ENCODE peak calls at places on chromosome 12, in four cellular contexts. S is SK-N-SH, I is cardiac muscle cell, B is mesothelial cell of epicardium. R is an unnamed sample.

GRCh38 chr12:67943295-67943892 is 45.9 kb upstream of the IFNG-AS1 start:
- DNase-seq in S (peak), I (peak), B (peak), R (peak)

GRCh38 chr12:23760495-23760894 is 189.0 kb downstream of the SOX5 start:
- DNase-seq in S (no peak), I (no peak), B (no peak), R (no peak)

GRCh38 chr12:59632408-59632807 is 36.6 kb downstream of the SLC16A7 start:
- DNase-seq in S (no peak), I (peak), B (no peak), R (no peak)

GRCh38 chr12:122527478-122527944 is 462 bp downstream of the KNTC1 start:
- DNase-seq in S (peak), I (no peak), B (peak), R (no peak)

GRCh38 chr12:76277480-76277879 is 70.7 kb downstream of the BBS10 start:
- DNase-seq in S (no peak), I (peak), B (no peak), R (no peak)

GRCh38 chr12:41188841-41189394 is 798 bp downstream of the PDZRN4 start:
- DNase-seq in S (no peak), I (no peak), B (no peak), R (no peak)

GRCh38 chr12:50765325-50765911 is 1.5 kb downstream of the ATF1 start:
- DNase-seq in S (peak), I (peak), B (no peak), R (no peak)

GRCh38 chr12:42481368-42481767 is 108.2 kb downstream of the PRICKLE1 start:
- DNase-seq in S (no peak), I (no peak), B (no peak), R (no peak)

GRCh38 chr12:132502149-132502881 is 12.4 kb downstream of the FBRSL1 start:
- DNase-seq in S (peak), I (no peak), B (no peak), R (no peak)

GRCh38 chr12:57092876-57093411 is 4.0 kb downstream of the NAB2 start:
- DNase-seq in S (no peak), I (no peak), B (no peak), R (peak)

GRCh38 chr12:26402648-26403047 is 207.3 kb downstream of the SSPN start:
- DNase-seq in S (no peak), I (no peak), B (no peak), R (no peak)

GRCh38 chr12:40145896-40146295 is 40.0 kb upstream of the SLC2A13 start:
- DNase-seq in S (no peak), I (no peak), B (no peak), R (no peak)

GRCh38 chr12:108840605-108841328 is 16.6 kb downstream of the SSH1 start:
- DNase-seq in S (no peak), I (no peak), B (no peak), R (no peak)

GRCh38 chr12:111991946-111992345 is 21.0 kb downstream of the TMEM116 start:
- DNase-seq in S (no peak), I (peak), B (no peak), R (no peak)

GRCh38 chr12:9635014-9635413 is 27.3 kb upstream of the KLRB1 start:
- DNase-seq in S (no peak), I (no peak), B (no peak), R (no peak)

GRCh38 chr12:103956515-103957027 is 9.1 kb upstream of the TDG start:
- DNase-seq in S (no peak), I (no peak), B (peak), R (no peak)

GRCh38 chr12:130973109-130973508 is 19.4 kb downstream of the ADGRD1 start:
- DNase-seq in S (no peak), I (no peak), B (no peak), R (no peak)

GRCh38 chr12:64452559-64453329 is 824 bp downstream of the TBK1 start:
- DNase-seq in S (peak), I (peak), B (no peak), R (no peak)

GRCh38 chr12:2672863-2673262 is 121.9 kb upstream of the FKBP4 start:
- DNase-seq in S (no peak), I (no peak), B (no peak), R (peak)

GRCh38 chr12:83818888-83819287 is 1093.7 kb downstream of the SLC6A15 start:
- DNase-seq in S (no peak), I (peak), B (no peak), R (no peak)

GRCh38 chr12:69405466-69405865 is 45.9 kb downstream of the YEATS4 start:
- DNase-seq in S (no peak), I (peak), B (no peak), R (no peak)

GRCh38 chr12:18895946-18896345 is 158.0 kb downstream of the CAPZA3 start:
- DNase-seq in S (no peak), I (peak), B (no peak), R (no peak)

GRCh38 chr12:56723889-56724659 is 1.0 kb downstream of the NACA start:
- DNase-seq in S (no peak), I (peak), B (no peak), R (peak)

GRCh38 chr12:57142121-57142520 is 5.3 kb downstream of the LRP1-AS start:
- DNase-seq in S (no peak), I (no peak), B (no peak), R (no peak)

GRCh38 chr12:50686976-50687375 is 76.9 kb upstream of the ATF1 start:
- DNase-seq in S (no peak), I (no peak), B (no peak), R (no peak)

GRCh38 chr12:11795910-11796459 is 146.5 kb downstream of the ETV6 start:
- DNase-seq in S (no peak), I (peak), B (no peak), R (no peak)

GRCh38 chr12:70823182-70823976 is 97.2 kb downstream of the PTPRR start:
- DNase-seq in S (no peak), I (no peak), B (no peak), R (no peak)

GRCh38 chr12:127025545-127025944 is 1241.4 kb upstream of the TMEM132C start:
- DNase-seq in S (no peak), I (no peak), B (no peak), R (no peak)
- TF ChIP-seq CTCF in S (peak), I (no peak), B (peak), R (no peak)

DNA sequence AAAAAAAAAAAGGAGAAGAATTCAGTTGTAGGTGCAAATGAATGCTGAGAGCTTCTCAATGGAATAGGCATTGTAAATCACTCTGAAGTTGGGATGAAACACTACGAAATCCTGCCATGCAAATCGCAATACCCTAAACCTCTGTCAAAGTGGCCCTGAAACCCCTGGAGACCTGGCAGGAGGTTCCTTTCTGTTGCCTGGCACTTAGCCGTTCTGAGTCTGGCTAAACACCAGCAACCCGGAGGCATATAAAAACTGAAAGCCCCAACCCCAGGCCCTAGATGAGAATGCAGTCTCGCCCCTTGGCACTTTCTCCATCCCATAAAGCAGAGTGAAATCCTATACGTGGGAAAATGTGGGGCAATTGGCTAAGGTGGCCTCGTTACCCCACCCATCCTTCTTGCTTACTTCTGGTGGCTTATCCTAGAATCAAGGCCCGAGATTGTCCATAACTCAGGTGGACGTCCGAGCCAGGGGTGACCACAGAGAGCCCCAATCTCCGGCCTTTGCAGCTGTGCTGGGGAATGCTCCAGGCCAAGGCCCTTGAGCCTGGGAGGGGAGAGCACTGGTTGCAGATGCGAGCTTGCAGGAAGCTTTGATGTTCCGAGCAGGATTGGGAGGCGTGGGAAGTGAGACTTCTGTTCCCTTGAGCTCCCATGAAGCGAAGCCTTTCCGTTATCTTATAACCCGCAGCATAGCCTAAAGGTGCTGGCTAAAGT is 151.7 kb upstream of the PARP11 start:
- DNase-seq in S (no peak), I (no peak), B (no peak), R (no peak)
- TF ChIP-seq CTCF in S (no peak), I (no peak), B (no peak), R (no peak)

GRCh38 chr12:91332305-91332704 is 149.7 kb upstream of the DCN start:
- DNase-seq in S (no peak), I (peak), B (no peak), R (no peak)
- TF ChIP-seq CTCF in S (peak), I (no peak), B (peak), R (peak)

DNA sequence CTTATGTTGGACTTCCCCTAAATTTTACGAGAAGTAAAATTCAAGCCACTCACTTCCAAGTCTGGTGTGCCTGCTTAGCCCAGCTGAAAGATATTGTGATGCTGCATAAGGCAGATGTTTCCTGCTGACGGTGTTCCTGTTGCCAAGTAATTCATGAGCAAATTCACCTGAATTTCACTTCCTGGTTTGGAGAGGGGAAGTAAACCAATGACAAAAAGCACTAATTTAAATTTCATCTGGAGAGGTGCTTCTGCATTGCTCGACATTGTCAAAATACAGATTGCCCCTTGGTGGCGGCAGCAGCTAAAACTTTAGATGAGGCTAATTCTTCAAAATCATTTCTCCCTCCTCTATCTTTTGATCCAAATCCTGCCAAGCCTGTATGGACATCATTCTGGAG is 281.1 kb downstream of the AACS start:
- DNase-seq in S (no peak), I (no peak), B (no peak), R (no peak)
- TF ChIP-seq CTCF in S (no peak), I (no peak), B (no peak), R (no peak)

GRCh38 chr12:46357438-46358324 is 14.9 kb downstream of the SLC38A2 start:
- DNase-seq in S (no peak), I (peak), B (no peak), R (no peak)
- TF ChIP-seq CTCF in S (no peak), I (no peak), B (no peak), R (no peak)

GRCh38 chr12:78559441-78559840 is 305.1 kb upstream of the SYT1 start:
- DNase-seq in S (no peak), I (no peak), B (no peak), R (no peak)

GRCh38 chr12:78560633-78561032 is 303.9 kb upstream of the SYT1 start:
- DNase-seq in S (no peak), I (no peak), B (no peak), R (no peak)

GRCh38 chr12:78566461-78566860 is 298.1 kb upstream of the SYT1 start:
- DNase-seq in S (no peak), I (no peak), B (no peak), R (no peak)

GRCh38 chr12:78568326-78569020 is 296.1 kb upstream of the SYT1 start:
- DNase-seq in S (no peak), I (no peak), B (no peak), R (no peak)

DNA sequence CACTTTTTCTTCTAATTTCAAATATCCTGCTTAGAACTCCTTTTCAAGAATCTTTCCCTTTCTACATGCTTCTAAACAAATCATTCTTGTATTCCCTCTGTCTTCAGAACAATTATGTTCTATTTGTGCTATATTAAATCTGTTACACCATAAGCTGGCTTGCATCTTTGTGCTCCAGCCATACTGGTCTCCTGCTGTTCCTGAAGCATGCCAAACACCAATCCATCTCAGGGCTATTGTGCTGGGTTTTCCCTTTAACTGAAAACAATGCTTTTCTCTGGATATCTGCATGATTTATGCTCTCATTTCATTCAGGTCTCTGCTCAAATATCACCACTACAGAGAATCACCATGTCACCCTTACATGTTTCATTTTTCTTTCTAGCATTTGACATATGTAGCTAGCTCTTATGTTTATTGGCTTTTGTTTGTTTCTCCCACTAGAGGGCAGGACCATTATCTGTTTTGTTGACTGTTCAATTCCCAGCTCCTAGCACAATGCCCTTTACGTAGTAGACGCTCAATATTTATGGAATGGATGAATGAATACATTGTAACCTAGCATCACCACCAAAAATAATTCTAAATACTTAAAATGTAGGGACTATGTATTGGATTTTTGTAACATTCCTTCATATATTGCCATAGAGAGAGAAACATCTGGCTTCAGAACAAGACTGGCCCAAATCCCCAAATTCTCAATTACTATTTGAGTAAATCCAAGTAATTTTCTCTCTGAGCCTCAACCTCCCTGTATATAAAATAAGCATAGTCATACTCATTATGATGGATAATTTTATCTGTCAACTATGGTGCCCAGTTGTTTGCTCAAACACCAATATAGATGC is 302.0 kb upstream of the SYT1 start:
- DNase-seq in S (no peak), I (peak), B (no peak), R (no peak)
- TF ChIP-seq CTCF in S (peak), I (peak), B (no peak), R (peak)

GRCh38 chr12:94900496-94900895 is 103.0 kb downstream of the NDUFA12 start:
- DNase-seq in S (no peak), I (no peak), B (no peak), R (no peak)

GRCh38 chr12:94892544-94893267 is 110.8 kb downstream of the NDUFA12 start:
- DNase-seq in S (no peak), I (no peak), B (no peak), R (no peak)

GRCh38 chr12:94898388-94898787 is 105.1 kb downstream of the NDUFA12 start:
- DNase-seq in S (no peak), I (peak), B (no peak), R (no peak)
- TF ChIP-seq CTCF in S (peak), I (peak), B (no peak), R (peak)

DNA sequence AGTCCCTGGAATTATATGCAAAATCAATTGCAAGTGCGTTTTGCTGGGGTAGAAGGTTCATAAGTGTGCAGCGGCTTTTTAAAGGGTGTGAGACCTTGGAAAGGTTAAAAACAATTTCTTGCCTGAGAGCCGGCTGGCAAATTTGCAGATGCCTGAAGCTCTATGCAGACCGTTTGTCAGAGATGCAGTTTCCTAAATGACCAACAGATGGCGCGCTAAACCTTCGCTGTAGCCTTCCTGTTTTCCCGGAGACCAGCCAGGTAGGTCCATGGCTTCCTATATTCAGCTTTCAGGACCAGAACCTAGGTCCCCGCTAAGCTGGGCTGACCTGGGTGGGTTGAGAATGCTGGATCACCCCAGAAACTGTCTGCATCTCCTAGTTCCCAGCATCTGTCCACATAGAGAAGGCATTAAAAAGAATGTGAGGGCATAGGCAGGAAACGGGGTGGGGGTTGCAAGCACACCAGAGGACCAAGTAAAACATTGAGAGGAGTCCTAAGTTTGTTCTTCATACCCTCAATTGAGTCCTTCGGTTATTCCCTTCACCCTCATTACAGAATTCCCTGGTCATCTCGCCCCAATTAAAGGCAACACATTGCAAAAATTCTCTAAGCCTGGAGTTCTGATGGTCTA is 5.7 kb upstream of the NOS1 start:
- DNase-seq in S (peak), I (peak), B (peak), R (peak)
- TF ChIP-seq CTCF in S (peak), I (peak), B (peak), R (peak)

GRCh38 chr12:107411792-107412535 is 273.6 kb upstream of the PWP1 start:
- DNase-seq in S (no peak), I (no peak), B (no peak), R (no peak)

GRCh38 chr12:107418976-107419375 is 266.6 kb upstream of the PWP1 start:
- DNase-seq in S (no peak), I (no peak), B (no peak), R (no peak)

GRCh38 chr12:107415834-107416233 is 269.8 kb upstream of the PWP1 start:
- DNase-seq in S (no peak), I (no peak), B (no peak), R (no peak)

GRCh38 chr12:107417004-107417403 is 268.6 kb upstream of the PWP1 start:
- DNase-seq in S (no peak), I (no peak), B (no peak), R (no peak)

GRCh38 chr12:107415066-107415465 is 270.5 kb upstream of the PWP1 start:
- DNase-seq in S (no peak), I (no peak), B (no peak), R (no peak)
- TF ChIP-seq CTCF in S (peak), I (no peak), B (no peak), R (no peak)